ENCODE peak calls at places on chromosomes 6 and 20, in seven cellular contexts. W, Y, G, K, H, D and P are unnamed samples.

GRCh38 chr6:168157272-168158007 is 78.4 kb upstream of the FRMD1 start:
- DNase-seq in W (no peak), Y (peak), G (peak), K (peak), H (peak), D (peak), P (peak)

GRCh38 chr20:35871311-35871771 is 83.0 kb downstream of the SCAND1 start:
- DNase-seq in W (no peak), Y (peak), G (peak), K (no peak), H (peak), D (peak), P (peak)

GRCh38 chr20:3218307-3218988 is 9.2 kb downstream of the ITPA start:
- DNase-seq in W (peak), Y (no peak), G (peak), K (peak), H (peak), D (peak), P (no peak)

GRCh38 chr20:61263084-61263695 is 11.1 kb downstream of the CDH4 start:
- DNase-seq in W (peak), Y (peak), G (peak), K (no peak), H (peak), D (no peak), P (peak)

GRCh38 chr6:74609857-74610256 is 596.0 kb downstream of the COL12A1 start:
- DNase-seq in W (no peak), Y (no peak), G (no peak), K (no peak), H (peak), D (no peak), P (peak)

GRCh38 chr6:118771253-118771652 is 119.9 kb upstream of the CEP85L start:
- DNase-seq in W (no peak), Y (no peak), G (no peak), K (no peak), H (no peak), D (peak), P (no peak)

GRCh38 chr6:20455175-20456075 is 53.7 kb downstream of the E2F3 start:
- DNase-seq in W (no peak), Y (no peak), G (peak), K (no peak), H (peak), D (peak), P (no peak)

GRCh38 chr6:1227935-1228753 is 83.8 kb upstream of the FOXQ1 start:
- DNase-seq in W (no peak), Y (no peak), G (no peak), K (no peak), H (no peak), D (peak), P (no peak)

GRCh38 chr6:84872996-84873395 is 108.6 kb upstream of the TBX18 start:
- DNase-seq in W (no peak), Y (peak), G (peak), K (no peak), H (peak), D (no peak), P (peak)

GRCh38 chr6:145738265-145738664 is 2.9 kb upstream of the EPM2A start:
- DNase-seq in W (no peak), Y (no peak), G (no peak), K (no peak), H (no peak), D (no peak), P (no peak)

GRCh38 chr6:136035378-136036070 is 184.0 kb downstream of the PDE7B start:
- DNase-seq in W (no peak), Y (no peak), G (peak), K (no peak), H (peak), D (no peak), P (peak)

GRCh38 chr6:129370268-129370916 is 339.6 kb downstream of the ARHGAP18 start:
- DNase-seq in W (peak), Y (peak), G (peak), K (peak), H (peak), D (peak), P (peak)

GRCh38 chr6:161443868-161444267 is 170.0 kb upstream of the AGPAT4 start:
- DNase-seq in W (no peak), Y (no peak), G (no peak), K (no peak), H (no peak), D (no peak), P (no peak)

GRCh38 chr6:27617046-27617687 is 144.3 kb upstream of the ZNF184 start:
- DNase-seq in W (no peak), Y (peak), G (peak), K (no peak), H (peak), D (peak), P (peak)

GRCh38 chr6:21905531-21905930 is 312.0 kb downstream of the SOX4 start:
- DNase-seq in W (no peak), Y (no peak), G (no peak), K (no peak), H (no peak), D (no peak), P (no peak)

GRCh38 chr6:11492444-11493300 is 44.9 kb upstream of the TMEM170B start:
- DNase-seq in W (no peak), Y (no peak), G (peak), K (no peak), H (peak), D (peak), P (no peak)

GRCh38 chr20:44616604-44616964 is 34.2 kb downstream of the PKIG start:
- DNase-seq in W (no peak), Y (no peak), G (no peak), K (no peak), H (no peak), D (no peak), P (no peak)

GRCh38 chr20:32742322-32743236 is 688 bp downstream of the COMMD7 start:
- DNase-seq in W (peak), Y (no peak), G (no peak), K (no peak), H (no peak), D (no peak), P (no peak)

GRCh38 chr6:37580164-37580955 is 80.7 kb upstream of the CCDC167 start:
- DNase-seq in W (no peak), Y (no peak), G (no peak), K (no peak), H (no peak), D (peak), P (no peak)

GRCh38 chr20:62831361-62831788 is 14.5 kb downstream of the COL9A3 start:
- DNase-seq in W (no peak), Y (no peak), G (no peak), K (no peak), H (no peak), D (no peak), P (no peak)

GRCh38 chr6:112343375-112343774 is 3.8 kb upstream of the RFPL4B start:
- DNase-seq in W (no peak), Y (no peak), G (no peak), K (no peak), H (no peak), D (no peak), P (no peak)

GRCh38 chr6:137827977-137828815 is 38.9 kb upstream of the TNFAIP3 start:
- DNase-seq in W (no peak), Y (no peak), G (no peak), K (no peak), H (no peak), D (peak), P (no peak)

GRCh38 chr6:112222111-112222726 is 32.1 kb downstream of the LAMA4 start:
- DNase-seq in W (no peak), Y (peak), G (peak), K (no peak), H (peak), D (no peak), P (peak)

DNA sequence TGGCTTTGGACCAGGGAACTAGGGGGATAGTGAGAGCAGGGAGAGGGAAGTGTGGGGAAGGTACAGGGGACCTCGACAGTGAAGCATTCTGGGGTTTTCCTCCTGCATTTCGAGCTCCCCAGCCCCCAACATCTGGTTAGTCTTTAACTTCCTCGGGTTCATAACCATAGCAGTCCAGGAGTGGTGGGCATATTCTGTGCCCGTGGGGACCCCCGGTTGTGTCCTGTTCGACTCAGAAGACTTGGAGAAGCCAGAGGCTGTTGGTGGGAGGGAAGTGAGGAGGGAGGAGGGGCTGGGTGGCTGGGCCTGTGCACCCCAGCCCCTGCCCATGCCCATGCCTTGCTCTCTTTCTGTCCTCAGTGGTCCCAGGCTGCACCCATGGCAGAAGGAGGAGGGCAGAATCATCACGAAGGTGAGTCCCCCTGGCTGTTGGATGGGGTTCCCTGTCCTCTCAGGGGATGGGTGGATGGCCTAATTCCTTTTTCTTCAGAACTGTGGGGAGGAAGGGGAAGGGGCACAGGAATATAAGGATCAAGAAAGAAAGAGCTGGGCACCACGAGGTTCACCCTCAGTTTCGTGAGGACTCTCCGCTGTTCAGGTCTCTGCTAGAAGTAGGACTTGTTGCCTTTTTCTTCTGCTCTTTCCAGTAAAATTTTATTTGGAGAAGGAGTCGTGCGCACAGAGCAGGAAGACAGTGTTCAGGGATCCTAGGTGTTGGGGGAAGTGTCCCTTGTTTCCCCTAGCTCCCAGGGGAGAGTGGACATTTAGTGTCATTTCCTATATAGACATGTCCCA is 4.2 kb downstream of the VEGFA start:
- DNase-seq in W (no peak), Y (no peak), G (no peak), K (no peak), H (no peak), D (no peak), P (no peak)
- H3K4me3 ChIP-seq in W (no peak), Y (peak), G (no peak), K (no peak), H (peak), D (peak), P (peak)

DNA sequence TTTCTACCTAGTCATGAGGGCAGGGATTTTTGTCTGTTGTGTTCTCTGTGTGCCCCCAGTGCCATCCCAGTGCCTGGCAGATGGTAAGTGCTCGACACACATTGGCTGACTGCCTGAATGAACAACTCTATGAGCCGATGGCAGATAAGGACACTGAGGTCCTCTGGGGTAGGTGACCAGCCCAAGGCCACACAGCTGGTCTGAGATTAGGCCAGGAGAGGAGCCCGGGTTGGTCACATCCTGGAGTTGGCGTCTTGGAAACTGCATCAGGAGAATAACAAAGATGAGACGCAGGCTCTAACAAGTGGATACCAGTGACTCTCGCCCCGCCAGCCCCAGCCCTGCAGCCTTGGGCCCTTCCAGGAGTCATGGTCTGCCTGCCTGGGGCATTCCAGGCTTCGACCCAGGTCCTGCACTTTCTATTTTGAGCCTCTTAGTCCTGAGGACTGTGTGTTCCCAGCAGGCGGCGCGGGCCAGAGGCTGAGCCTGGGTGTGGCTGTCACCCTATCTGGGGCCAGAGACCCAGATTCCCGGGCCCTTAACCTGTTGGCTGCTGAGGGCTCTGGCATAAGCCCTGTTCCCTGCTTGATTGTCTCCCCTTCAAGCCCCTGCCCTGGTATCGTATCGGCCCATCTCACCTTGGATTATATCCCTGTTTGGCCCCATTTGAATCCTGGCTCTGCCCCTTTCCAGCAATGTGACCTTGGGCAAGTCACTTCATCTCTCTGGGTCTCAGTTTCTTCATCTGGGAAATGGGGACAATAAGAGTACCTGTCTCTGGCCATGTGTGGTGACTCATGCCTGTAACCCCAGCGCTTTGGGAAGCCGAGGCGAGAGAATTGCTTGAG is 88.3 kb downstream of the CEBPB start:
- DNase-seq in W (no peak), Y (no peak), G (peak), K (peak), H (no peak), D (peak), P (peak)
- H3K4me3 ChIP-seq in W (no peak), Y (no peak), G (no peak), K (no peak), H (no peak), D (no peak), P (no peak)

DNA sequence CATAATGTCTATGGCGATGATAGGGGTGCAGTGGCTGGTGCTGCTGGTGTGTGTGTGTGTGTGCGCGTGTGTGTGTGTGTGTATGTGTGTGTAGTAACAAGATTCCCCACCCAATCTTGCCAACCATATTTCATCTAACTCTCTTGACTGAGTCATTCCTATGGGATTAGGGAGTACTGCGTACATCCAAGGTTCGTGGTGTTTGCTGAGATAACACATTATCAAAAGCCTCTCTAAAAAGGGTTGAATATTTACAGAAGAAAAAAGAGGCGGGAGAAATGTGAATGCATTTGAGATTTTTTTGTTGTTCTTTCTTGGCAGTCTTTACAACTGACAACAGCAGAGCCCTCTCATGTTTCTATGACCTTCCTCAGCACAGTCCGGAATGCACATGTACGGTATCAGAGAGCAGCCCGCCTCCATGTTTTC is 192.3 kb downstream of the GMPR start:
- DNase-seq in W (no peak), Y (no peak), G (peak), K (no peak), H (peak), D (no peak), P (peak)
- H3K4me3 ChIP-seq in W (no peak), Y (no peak), G (no peak), K (no peak), H (no peak), D (no peak), P (no peak)

DNA sequence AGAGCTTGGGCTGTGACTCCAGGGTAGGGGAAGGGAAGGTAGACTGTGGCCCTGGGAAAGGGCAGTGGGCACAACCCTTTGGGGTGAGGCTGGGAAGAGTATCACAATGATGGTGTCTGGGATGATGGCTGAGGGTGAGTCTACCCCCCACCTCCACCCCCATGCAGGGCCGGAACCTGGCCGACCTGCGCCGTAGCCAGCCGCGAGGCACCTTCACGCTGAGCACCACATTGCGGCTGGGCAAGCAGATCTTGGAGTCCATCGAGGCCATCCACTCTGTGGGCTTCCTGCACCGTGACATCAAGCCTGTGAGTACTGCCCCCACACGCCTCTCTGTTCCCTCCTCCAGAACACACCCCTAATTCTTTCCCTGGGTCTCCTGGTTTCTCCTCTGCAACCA is 10.1 kb downstream of the TTBK1 start:
- DNase-seq in W (no peak), Y (no peak), G (no peak), K (no peak), H (no peak), D (no peak), P (no peak)
- H3K4me3 ChIP-seq in W (no peak), Y (no peak), G (no peak), K (no peak), H (no peak), D (no peak), P (no peak)